ENCODE peak calls at places on chromosomes 2 and 18, in five cellular contexts. One of them, this sample, is unnamed. For H3K4me1, the result is how much of the 10 kb centered on the place peaks cover.

GRCh38 chr2:150931447-150931846 is 330.2 kb downstream of the RBM43 start:
- DNase-seq in neuronal stem cell: peak
- DNase-seq in GM23248: no peak
- DNase-seq in mucosa of descending colon: no peak
- DNase-seq in CD8-positive, alpha-beta memory T cell: no peak
- DNase-seq in this sample: no peak

GRCh38 chr18:26925313-26925712 is 59.8 kb upstream of the AQP4 start:
- DNase-seq in neuronal stem cell: no peak
- DNase-seq in GM23248: no peak
- DNase-seq in mucosa of descending colon: no peak
- DNase-seq in CD8-positive, alpha-beta memory T cell: no peak
- DNase-seq in this sample: no peak

GRCh38 chr2:144520718-144521487 is 984 bp upstream of the ZEB2 start:
- DNase-seq in neuronal stem cell: no peak
- DNase-seq in GM23248: peak
- DNase-seq in mucosa of descending colon: no peak
- DNase-seq in CD8-positive, alpha-beta memory T cell: no peak
- DNase-seq in this sample: no peak

GRCh38 chr18:21383031-21383430 is 141.0 kb downstream of the GREB1L start:
- DNase-seq in neuronal stem cell: no peak
- DNase-seq in GM23248: no peak
- DNase-seq in mucosa of descending colon: no peak
- DNase-seq in CD8-positive, alpha-beta memory T cell: no peak
- DNase-seq in this sample: no peak

GRCh38 chr18:46167971-46168370 is 63.8 kb downstream of the HAUS1 start:
- DNase-seq in neuronal stem cell: no peak
- DNase-seq in GM23248: no peak
- DNase-seq in mucosa of descending colon: peak
- DNase-seq in CD8-positive, alpha-beta memory T cell: peak
- DNase-seq in this sample: no peak

GRCh38 chr2:176161817-176162626 is 4.9 kb downstream of the HOXD3 start:
- DNase-seq in neuronal stem cell: no peak
- DNase-seq in GM23248: peak
- DNase-seq in mucosa of descending colon: no peak
- DNase-seq in CD8-positive, alpha-beta memory T cell: no peak
- DNase-seq in this sample: no peak

GRCh38 chr18:61720496-61720895 is 172.3 kb downstream of the RNF152 start:
- DNase-seq in neuronal stem cell: no peak
- DNase-seq in GM23248: no peak
- DNase-seq in mucosa of descending colon: no peak
- DNase-seq in CD8-positive, alpha-beta memory T cell: no peak
- DNase-seq in this sample: no peak

GRCh38 chr2:37441055-37441454 is 96.6 kb downstream of the QPCT start:
- DNase-seq in neuronal stem cell: no peak
- DNase-seq in GM23248: no peak
- DNase-seq in mucosa of descending colon: no peak
- DNase-seq in CD8-positive, alpha-beta memory T cell: no peak
- DNase-seq in this sample: no peak

GRCh38 chr2:99801304-99801909 is 311.6 kb upstream of the REV1 start:
- DNase-seq in neuronal stem cell: no peak
- DNase-seq in GM23248: no peak
- DNase-seq in mucosa of descending colon: no peak
- DNase-seq in CD8-positive, alpha-beta memory T cell: no peak
- DNase-seq in this sample: no peak

GRCh38 chr2:112547333-112547732 is 5.1 kb downstream of the POLR1B start:
- DNase-seq in neuronal stem cell: no peak
- DNase-seq in GM23248: peak
- DNase-seq in mucosa of descending colon: no peak
- DNase-seq in CD8-positive, alpha-beta memory T cell: no peak
- DNase-seq in this sample: no peak

GRCh38 chr2:112540906-112541305 is 1.4 kb upstream of the POLR1B start:
- DNase-seq in neuronal stem cell: no peak
- DNase-seq in GM23248: no peak
- DNase-seq in mucosa of descending colon: no peak
- DNase-seq in CD8-positive, alpha-beta memory T cell: no peak
- DNase-seq in this sample: no peak

GRCh38 chr2:112542974-112543760 is 902 bp downstream of the POLR1B start:
- DNase-seq in neuronal stem cell: no peak
- DNase-seq in GM23248: peak
- DNase-seq in mucosa of descending colon: no peak
- DNase-seq in CD8-positive, alpha-beta memory T cell: no peak
- DNase-seq in this sample: no peak

GRCh38 chr2:112542123-112542973 is at the start of gene POLR1B:
- DNase-seq in neuronal stem cell: peak
- DNase-seq in GM23248: peak
- DNase-seq in mucosa of descending colon: peak
- DNase-seq in CD8-positive, alpha-beta memory T cell: peak
- DNase-seq in this sample: peak

GRCh38 chr2:112541315-112542122 is 746 bp upstream of the POLR1B start:
- DNase-seq in neuronal stem cell: peak
- DNase-seq in GM23248: peak
- DNase-seq in mucosa of descending colon: peak
- DNase-seq in CD8-positive, alpha-beta memory T cell: no peak
- DNase-seq in this sample: peak
- H3K4me1 ChIP-seq in neuronal stem cell: under half
- H3K4me1 ChIP-seq in GM23248: under half
- H3K4me1 ChIP-seq in mucosa of descending colon: under half
- H3K4me1 ChIP-seq in CD8-positive, alpha-beta memory T cell: under half
- H3K4me1 ChIP-seq in this sample: under half

GRCh38 chr2:172285760-172286159 is 141.6 kb upstream of the ITGA6 start:
- DNase-seq in neuronal stem cell: no peak
- DNase-seq in GM23248: no peak
- DNase-seq in mucosa of descending colon: no peak
- DNase-seq in CD8-positive, alpha-beta memory T cell: no peak
- DNase-seq in this sample: no peak
- H3K4me1 ChIP-seq in neuronal stem cell: under half
- H3K4me1 ChIP-seq in GM23248: under half
- H3K4me1 ChIP-seq in mucosa of descending colon: under half
- H3K4me1 ChIP-seq in CD8-positive, alpha-beta memory T cell: under half
- H3K4me1 ChIP-seq in this sample: under half

GRCh38 chr2:119253114-119253702 is 29.6 kb downstream of the STEAP3 start:
- DNase-seq in neuronal stem cell: no peak
- DNase-seq in GM23248: peak
- DNase-seq in mucosa of descending colon: no peak
- DNase-seq in CD8-positive, alpha-beta memory T cell: no peak
- DNase-seq in this sample: no peak
- H3K4me1 ChIP-seq in neuronal stem cell: under half
- H3K4me1 ChIP-seq in GM23248: half or more
- H3K4me1 ChIP-seq in mucosa of descending colon: under half
- H3K4me1 ChIP-seq in CD8-positive, alpha-beta memory T cell: under half
- H3K4me1 ChIP-seq in this sample: under half

GRCh38 chr2:64262816-64263215 is 118.6 kb upstream of the PELI1 start:
- DNase-seq in neuronal stem cell: no peak
- DNase-seq in GM23248: no peak
- DNase-seq in mucosa of descending colon: peak
- DNase-seq in CD8-positive, alpha-beta memory T cell: no peak
- DNase-seq in this sample: no peak

GRCh38 chr2:64262068-64262467 is 117.8 kb upstream of the PELI1 start:
- DNase-seq in neuronal stem cell: no peak
- DNase-seq in GM23248: no peak
- DNase-seq in mucosa of descending colon: no peak
- DNase-seq in CD8-positive, alpha-beta memory T cell: no peak
- DNase-seq in this sample: no peak

GRCh38 chr2:64259301-64259700 is 115.1 kb upstream of the PELI1 start:
- DNase-seq in neuronal stem cell: no peak
- DNase-seq in GM23248: no peak
- DNase-seq in mucosa of descending colon: no peak
- DNase-seq in CD8-positive, alpha-beta memory T cell: no peak
- DNase-seq in this sample: no peak

GRCh38 chr2:64260817-64261216 is 116.6 kb upstream of the PELI1 start:
- DNase-seq in neuronal stem cell: no peak
- DNase-seq in GM23248: no peak
- DNase-seq in mucosa of descending colon: peak
- DNase-seq in CD8-positive, alpha-beta memory T cell: no peak
- DNase-seq in this sample: no peak

DNA sequence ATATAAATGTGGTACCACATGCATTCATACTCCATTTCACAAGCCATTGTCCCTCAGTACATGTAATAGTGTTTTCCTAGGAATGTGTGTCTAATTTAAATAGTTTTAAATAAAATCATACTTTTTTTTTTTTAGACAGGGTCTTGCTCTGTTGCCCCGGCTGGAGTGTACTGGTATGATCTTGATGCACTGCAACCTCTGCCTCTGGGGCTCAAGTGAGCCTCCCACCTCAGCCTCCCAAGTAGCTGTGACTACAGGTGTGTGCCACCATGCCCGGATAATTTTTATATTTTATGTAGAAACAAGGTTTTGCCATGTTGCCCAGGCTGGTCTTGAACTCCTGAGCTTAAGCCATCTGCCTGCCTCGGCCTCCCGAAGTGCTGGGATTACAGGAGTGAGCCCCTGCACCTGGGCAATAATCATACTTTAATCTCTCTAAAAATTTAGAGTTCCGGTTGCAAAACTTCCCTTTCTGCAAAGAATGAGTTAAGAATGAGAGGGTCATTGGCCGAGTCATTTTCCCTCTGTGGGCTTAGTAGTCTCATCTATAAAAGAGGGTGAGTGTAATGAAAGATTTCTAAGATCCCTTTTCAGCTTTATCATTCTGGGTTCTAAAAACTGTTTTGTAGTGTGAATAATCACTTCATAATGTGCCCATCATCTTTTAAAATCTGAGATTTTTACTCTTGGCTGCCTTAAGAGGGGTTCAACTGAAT is 116.0 kb upstream of the PELI1 start:
- DNase-seq in neuronal stem cell: no peak
- DNase-seq in GM23248: no peak
- DNase-seq in mucosa of descending colon: no peak
- DNase-seq in CD8-positive, alpha-beta memory T cell: no peak
- DNase-seq in this sample: no peak
- H3K4me1 ChIP-seq in neuronal stem cell: under half
- H3K4me1 ChIP-seq in GM23248: under half
- H3K4me1 ChIP-seq in mucosa of descending colon: under half
- H3K4me1 ChIP-seq in CD8-positive, alpha-beta memory T cell: under half
- H3K4me1 ChIP-seq in this sample: under half

GRCh38 chr2:32342811-32343210 is 14.0 kb upstream of the BIRC6 start:
- DNase-seq in neuronal stem cell: no peak
- DNase-seq in GM23248: no peak
- DNase-seq in mucosa of descending colon: no peak
- DNase-seq in CD8-positive, alpha-beta memory T cell: no peak
- DNase-seq in this sample: no peak
- H3K4me1 ChIP-seq in neuronal stem cell: under half
- H3K4me1 ChIP-seq in GM23248: under half
- H3K4me1 ChIP-seq in mucosa of descending colon: under half
- H3K4me1 ChIP-seq in CD8-positive, alpha-beta memory T cell: under half
- H3K4me1 ChIP-seq in this sample: under half

GRCh38 chr2:162166174-162166573 is 14.1 kb upstream of the GCG start:
- DNase-seq in neuronal stem cell: no peak
- DNase-seq in GM23248: no peak
- DNase-seq in mucosa of descending colon: no peak
- DNase-seq in CD8-positive, alpha-beta memory T cell: no peak
- DNase-seq in this sample: no peak
- H3K4me1 ChIP-seq in neuronal stem cell: under half
- H3K4me1 ChIP-seq in GM23248: under half
- H3K4me1 ChIP-seq in mucosa of descending colon: under half
- H3K4me1 ChIP-seq in CD8-positive, alpha-beta memory T cell: under half
- H3K4me1 ChIP-seq in this sample: under half

GRCh38 chr2:44804406-44805235 is 136.9 kb upstream of the SIX3 start:
- DNase-seq in neuronal stem cell: peak
- DNase-seq in GM23248: no peak
- DNase-seq in mucosa of descending colon: no peak
- DNase-seq in CD8-positive, alpha-beta memory T cell: no peak
- DNase-seq in this sample: no peak

GRCh38 chr2:44803100-44803424 is 138.4 kb upstream of the SIX3 start:
- DNase-seq in neuronal stem cell: no peak
- DNase-seq in GM23248: no peak
- DNase-seq in mucosa of descending colon: no peak
- DNase-seq in CD8-positive, alpha-beta memory T cell: no peak
- DNase-seq in this sample: no peak

GRCh38 chr2:44805836-44806235 is 135.7 kb upstream of the SIX3 start:
- DNase-seq in neuronal stem cell: no peak
- DNase-seq in GM23248: no peak
- DNase-seq in mucosa of descending colon: no peak
- DNase-seq in CD8-positive, alpha-beta memory T cell: no peak
- DNase-seq in this sample: no peak

GRCh38 chr2:44807344-44808025 is 134.0 kb upstream of the SIX3 start:
- DNase-seq in neuronal stem cell: no peak
- DNase-seq in GM23248: no peak
- DNase-seq in mucosa of descending colon: no peak
- DNase-seq in CD8-positive, alpha-beta memory T cell: no peak
- DNase-seq in this sample: no peak

GRCh38 chr2:44805391-44805790 is 136.1 kb upstream of the SIX3 start:
- DNase-seq in neuronal stem cell: no peak
- DNase-seq in GM23248: no peak
- DNase-seq in mucosa of descending colon: no peak
- DNase-seq in CD8-positive, alpha-beta memory T cell: no peak
- DNase-seq in this sample: no peak
- H3K4me1 ChIP-seq in neuronal stem cell: under half
- H3K4me1 ChIP-seq in GM23248: under half
- H3K4me1 ChIP-seq in mucosa of descending colon: under half
- H3K4me1 ChIP-seq in CD8-positive, alpha-beta memory T cell: under half
- H3K4me1 ChIP-seq in this sample: under half

GRCh38 chr2:25201794-25202193 is 33.4 kb upstream of the POMC start:
- DNase-seq in neuronal stem cell: no peak
- DNase-seq in GM23248: no peak
- DNase-seq in mucosa of descending colon: no peak
- DNase-seq in CD8-positive, alpha-beta memory T cell: no peak
- DNase-seq in this sample: no peak
- H3K4me1 ChIP-seq in neuronal stem cell: under half
- H3K4me1 ChIP-seq in GM23248: under half
- H3K4me1 ChIP-seq in mucosa of descending colon: under half
- H3K4me1 ChIP-seq in CD8-positive, alpha-beta memory T cell: under half
- H3K4me1 ChIP-seq in this sample: under half

DNA sequence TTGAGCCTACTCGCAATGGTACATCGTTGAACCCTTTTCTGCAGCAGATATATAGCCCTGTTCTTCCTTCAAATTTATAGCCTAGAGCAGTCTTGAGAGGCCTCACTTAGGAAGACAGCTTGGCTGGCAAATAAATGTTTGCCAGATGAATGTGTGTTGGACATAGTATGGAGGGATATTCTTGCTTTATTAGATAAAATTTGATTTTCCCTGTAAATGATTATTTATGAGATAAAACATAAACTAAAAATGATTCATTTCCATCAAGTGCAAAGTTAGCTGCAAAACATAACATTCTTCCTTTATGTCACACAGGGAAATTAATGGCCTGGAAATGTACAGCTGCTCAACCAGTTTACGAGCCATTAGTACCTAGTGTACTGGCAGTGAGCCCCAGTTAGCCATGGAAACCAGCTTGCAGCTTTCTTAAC is 82.5 kb downstream of the LIMS1 start:
- DNase-seq in neuronal stem cell: no peak
- DNase-seq in GM23248: peak
- DNase-seq in mucosa of descending colon: no peak
- DNase-seq in CD8-positive, alpha-beta memory T cell: no peak
- DNase-seq in this sample: no peak
- H3K4me1 ChIP-seq in neuronal stem cell: under half
- H3K4me1 ChIP-seq in GM23248: under half
- H3K4me1 ChIP-seq in mucosa of descending colon: under half
- H3K4me1 ChIP-seq in CD8-positive, alpha-beta memory T cell: half or more
- H3K4me1 ChIP-seq in this sample: half or more

This sample was measured in effector memory CD4-positive, alpha-beta T cell.